ENCODE peak calls at places on chromosomes 2 and 18, in ten cellular contexts. M, J, W, I, C, L, T, F, Z and S are unnamed samples.

GRCh38 chr2:15560404-15560987 is 638 bp downstream of the NBAS start:
- DNase-seq in M (peak), J (no peak), W (peak), I (no peak), C (no peak), L (peak), T (peak), F (no peak), Z (peak), S (no peak)

GRCh38 chr2:15956230-15956629 is 15.9 kb downstream of the MYCN start:
- DNase-seq in M (no peak), J (peak), W (no peak), I (no peak), C (no peak), L (no peak), T (no peak), F (no peak), Z (no peak), S (no peak)

GRCh38 chr2:171509945-171510731 is 12.1 kb upstream of the CYBRD1 start:
- DNase-seq in M (no peak), J (no peak), W (no peak), I (no peak), C (no peak), L (no peak), T (no peak), F (no peak), Z (peak), S (no peak)

GRCh38 chr18:54805571-54806334 is 22.5 kb upstream of the RAB27B start:
- DNase-seq in M (no peak), J (peak), W (peak), I (no peak), C (no peak), L (peak), T (peak), F (no peak), Z (no peak), S (no peak)

GRCh38 chr18:11984091-11984490 is 2.8 kb downstream of the IMPA2 start:
- DNase-seq in M (no peak), J (no peak), W (no peak), I (peak), C (no peak), L (no peak), T (no peak), F (no peak), Z (no peak), S (peak)

GRCh38 chr2:31475692-31476091 is 61.1 kb upstream of the XDH start:
- DNase-seq in M (no peak), J (no peak), W (peak), I (no peak), C (no peak), L (no peak), T (no peak), F (no peak), Z (no peak), S (no peak)

GRCh38 chr2:42102606-42103450 is 55.0 kb downstream of the PKDCC start:
- DNase-seq in M (peak), J (no peak), W (peak), I (peak), C (no peak), L (no peak), T (no peak), F (no peak), Z (peak), S (no peak)

GRCh38 chr2:20612835-20613341 is 38.0 kb downstream of the HS1BP3 start:
- DNase-seq in M (no peak), J (no peak), W (no peak), I (no peak), C (no peak), L (no peak), T (no peak), F (no peak), Z (no peak), S (peak)

GRCh38 chr18:75958683-75959082 is 531.2 kb upstream of the SMIM21 start:
- DNase-seq in M (no peak), J (no peak), W (no peak), I (no peak), C (no peak), L (no peak), T (no peak), F (no peak), Z (no peak), S (no peak)